ENCODE peak calls at places on chromosomes 5 and 9, in seven cellular contexts. U is NCI-H2171 treated with DMSO at 0.1 percent for 48 hours; I is IMR-90; G is NCI-H510A treated with DMSO at 0.1 percent for 48 hours; Y is MM.1S; Q is activated CD4-positive, alpha-beta T cell treated with anti-CD3 and anti-CD28 coated beads, Interleukin-2, amount 10 ng/mL, durations not matched to agents 7 days and 5 days; E is NCI-H1092. V is an unnamed sample.

GRCh38 chr5:84885479-84886258 is 501.0 kb upstream of the EDIL3 start:
- DNase-seq in Q (no peak), E (no peak), U (no peak), Y (no peak), I (peak; percentile 78), G (no peak), V (no peak)

GRCh38 chr5:113489299-113489698 is 1.0 kb upstream of the MCC start:
- DNase-seq in Q (peak; percentile 7), G (no peak), E (no peak), U (no peak), I (peak; percentile 99), Y (peak; percentile 46), V (no peak)

GRCh38 chr9:19552693-19553092 is 143.9 kb downstream of the ACER2 start:
- DNase-seq in U (peak; percentile 39), E (peak; percentile 13), Q (no peak), I (no peak), G (no peak), Y (no peak), V (no peak)

GRCh38 chr9:131406567-131407436 is 12.9 kb downstream of the PRRC2B start:
- DNase-seq in I (no peak), Y (no peak), U (no peak), Q (no peak), E (no peak), G (no peak), V (no peak)

GRCh38 chr5:78699565-78700143 is 51.1 kb upstream of the LHFPL2 start:
- DNase-seq in I (peak; percentile 97), U (no peak), Q (no peak), G (no peak), Y (no peak), E (no peak), V (no peak)

GRCh38 chr9:32955655-32956478 is 45.6 kb downstream of the APTX start:
- DNase-seq in Y (no peak), U (no peak), G (no peak), Q (no peak), E (no peak), I (no peak), V (no peak)

GRCh38 chr9:129172816-129173215 is 5.2 kb downstream of the IER5L start:
- DNase-seq in E (no peak), U (no peak), I (no peak), Q (no peak), Y (no peak), G (no peak), V (no peak)

GRCh38 chr9:92983984-92984589 is 36.8 kb downstream of the FGD3 start:
- DNase-seq in G (no peak), I (peak; percentile 3), E (no peak), Q (no peak), Y (no peak), U (peak; percentile 22), V (no peak)

GRCh38 chr9:16704096-16704488 is 166.4 kb downstream of the BNC2 start:
- DNase-seq in Y (no peak), I (no peak), E (no peak), Q (no peak), U (no peak), G (no peak), V (no peak)

GRCh38 chr5:122547219-122547618 is 227.7 kb upstream of the SNX2 start:
- DNase-seq in G (no peak), U (no peak), Q (no peak), I (no peak), Y (no peak), E (no peak), V (no peak)

GRCh38 chr9:21402387-21403247 is 6.3 kb upstream of the IFNA8 start:
- DNase-seq in E (no peak), G (no peak), Y (no peak), I (no peak), U (no peak), Q (no peak), V (no peak)

GRCh38 chr9:6910032-6910431 is 152.3 kb downstream of the KDM4C start:
- DNase-seq in U (peak; percentile 30), G (no peak), Q (no peak), I (peak; percentile 34), Y (no peak), E (no peak), V (peak; percentile 12)

GRCh38 chr9:131394464-131395026 is 659 bp downstream of the PRRC2B start:
- DNase-seq in U (peak; percentile 58), Y (peak; percentile 54), I (no peak), Q (peak; percentile 51), G (no peak), E (peak; percentile 22), V (no peak)

GRCh38 chr9:91714020-91714721 is 235.9 kb downstream of the ROR2 start:
- DNase-seq in E (peak; percentile 48), Q (peak; percentile 12), I (peak; percentile 61), Y (peak; percentile 44), G (peak; percentile 83), U (peak; percentile 81), V (no peak)

GRCh38 chr5:73626814-73627313 is 868 bp downstream of the ARHGEF28 start:
- DNase-seq in G (no peak), E (no peak), U (no peak), Y (no peak), I (no peak), Q (no peak), V (peak; percentile 23)

GRCh38 chr9:121860213-121860612 is 208.8 kb downstream of the DAB2IP start:
- DNase-seq in U (no peak), G (no peak), I (no peak), Q (no peak), E (no peak), Y (no peak), V (no peak)

GRCh38 chr9:129702563-129702962 is 37.1 kb downstream of the PRRX2 start:
- DNase-seq in Q (no peak), I (peak; percentile 88), U (no peak), Y (no peak), G (no peak), E (no peak), V (no peak)

GRCh38 chr5:45171563-45171962 is 362.8 kb downstream of the MRPS30 start:
- DNase-seq in Q (no peak), I (no peak), Y (no peak), U (no peak), G (no peak), E (no peak), V (no peak)

GRCh38 chr5:55636177-55636576 is 75.9 kb downstream of the SLC38A9 start:
- DNase-seq in Q (no peak), U (peak; percentile 36), Y (no peak), I (no peak), E (peak; percentile 35), G (peak; percentile 59), V (peak; percentile 84)

GRCh38 chr5:82413302-82414042 is 135.3 kb upstream of the RPS23 start:
- DNase-seq in E (no peak), U (no peak), Q (no peak), I (peak; percentile 83), G (no peak), Y (no peak), V (no peak)

GRCh38 chr9:95316794-95317118 is 753 bp downstream of the FANCC start:
- DNase-seq in U (peak; percentile 93), E (peak; percentile 88), I (peak; percentile 50), G (peak; percentile 90), Q (peak; percentile 43), Y (peak; percentile 59), V (peak; percentile 78)

GRCh38 chr9:21993893-21994525 is at the start of gene CDKN2A:
- DNase-seq in U (peak; percentile 49), Q (peak; percentile 56), I (peak; percentile 31), G (peak; percentile 79), Y (no peak), E (no peak), V (peak; percentile 99)

GRCh38 chr5:145752534-145752933 is 82.6 kb downstream of the PRELID2 start:
- DNase-seq in Q (no peak), Y (no peak), U (no peak), I (no peak), E (no peak), G (no peak), V (no peak)

GRCh38 chr5:179766021-179766725 is 27.6 kb upstream of the LTC4S start:
- DNase-seq in E (no peak), G (no peak), U (no peak), Q (no peak), Y (no peak), I (peak; percentile 72), V (no peak)

GRCh38 chr5:89117131-89117644 is 234.2 kb upstream of the MEF2C start:
- DNase-seq in G (no peak), U (no peak), Y (no peak), I (no peak), Q (no peak), E (no peak), V (no peak)

GRCh38 chr9:103789686-103790085 is 304.4 kb upstream of the SMC2 start:
- DNase-seq in Q (no peak), U (peak; percentile 14), I (no peak), Y (peak; percentile 69), G (no peak), E (no peak), V (peak; percentile 1)

GRCh38 chr5:121816164-121816563 is 35.5 kb upstream of the FTMT start:
- DNase-seq in Q (no peak), U (no peak), G (no peak), Y (peak; percentile 61), I (no peak), E (no peak), V (no peak)

GRCh38 chr5:140255460-140256157 is 47.3 kb downstream of the PFDN1 start:
- DNase-seq in U (no peak), Q (no peak), E (no peak), I (no peak), Y (no peak), G (no peak), V (no peak)

GRCh38 chr5:95720094-95720793 is 10.9 kb upstream of the RHOBTB3 start:
- DNase-seq in G (no peak), Y (no peak), U (no peak), E (no peak), Q (no peak), I (peak; percentile 55), V (no peak)

GRCh38 chr5:168339151-168340140 is 48.0 kb downstream of the WWC1 start:
- DNase-seq in Y (no peak), U (no peak), Q (no peak), I (no peak), E (no peak), G (no peak), V (peak; percentile 39)

GRCh38 chr9:137851516-137852217 is 25.9 kb upstream of the CACNA1B start:
- DNase-seq in E (no peak), Q (no peak), Y (no peak), G (no peak), U (no peak), I (no peak), V (no peak)